ENCODE peak calls at places on chromosomes 6 and 20, in five cellular contexts. One of them, this sample, is unnamed.
A peak's percentile ranks its signal among the peaks of the same experiment; 100 is the strongest.

GRCh38 chr6:151254451-151255081 is 14.8 kb downstream of the AKAP12 start:
- DNase-seq in fibroblast of lung: peak; percentile 35
- DNase-seq in HCT116: no peak
- DNase-seq in Caco-2: peak; percentile 39
- DNase-seq in RWPE2: no peak
- DNase-seq in this sample: no peak

GRCh38 chr20:52889225-52889624 is 82.9 kb upstream of the TSHZ2 start:
- DNase-seq in fibroblast of lung: peak; percentile 57
- DNase-seq in HCT116: no peak
- DNase-seq in Caco-2: peak; percentile 41
- DNase-seq in RWPE2: no peak
- DNase-seq in this sample: no peak

GRCh38 chr20:12570371-12570770 is 438.4 kb upstream of the SPTLC3 start:
- DNase-seq in fibroblast of lung: no peak
- DNase-seq in HCT116: no peak
- DNase-seq in Caco-2: peak; percentile 55
- DNase-seq in RWPE2: no peak
- DNase-seq in this sample: peak; percentile 74

GRCh38 chr6:146770275-146770964 is 171.6 kb downstream of the ADGB start:
- DNase-seq in fibroblast of lung: no peak
- DNase-seq in HCT116: no peak
- DNase-seq in Caco-2: no peak
- DNase-seq in RWPE2: no peak
- DNase-seq in this sample: no peak

GRCh38 chr20:38218566-38218885 is 42.0 kb downstream of the KIAA1755 start:
- DNase-seq in fibroblast of lung: no peak
- DNase-seq in HCT116: no peak
- DNase-seq in Caco-2: no peak
- DNase-seq in RWPE2: no peak
- DNase-seq in this sample: no peak

GRCh38 chr6:106750146-106750900 is 120.9 kb downstream of the QRSL1 start:
- DNase-seq in fibroblast of lung: no peak
- DNase-seq in HCT116: no peak
- DNase-seq in Caco-2: no peak
- DNase-seq in RWPE2: no peak
- DNase-seq in this sample: no peak

GRCh38 chr20:31543966-31544598 is 29.8 kb downstream of the HM13 start:
- DNase-seq in fibroblast of lung: peak; percentile 95
- DNase-seq in HCT116: no peak
- DNase-seq in Caco-2: no peak
- DNase-seq in RWPE2: no peak
- DNase-seq in this sample: peak; percentile 29

GRCh38 chr6:165913676-165914570 is 250.9 kb upstream of the PDE10A start:
- DNase-seq in fibroblast of lung: peak; percentile 29
- DNase-seq in HCT116: no peak
- DNase-seq in Caco-2: no peak
- DNase-seq in RWPE2: no peak
- DNase-seq in this sample: no peak

GRCh38 chr6:151178373-151178772 is 61.4 kb upstream of the AKAP12 start:
- DNase-seq in fibroblast of lung: no peak
- DNase-seq in HCT116: no peak
- DNase-seq in Caco-2: no peak
- DNase-seq in RWPE2: no peak
- DNase-seq in this sample: no peak

GRCh38 chr6:37104935-37105781 is 64.8 kb upstream of the PIM1 start:
- DNase-seq in fibroblast of lung: no peak
- DNase-seq in HCT116: no peak
- DNase-seq in Caco-2: no peak
- DNase-seq in RWPE2: no peak
- DNase-seq in this sample: no peak

GRCh38 chr6:116371384-116372209 is 850 bp downstream of the DSE start:
- DNase-seq in fibroblast of lung: peak; percentile 90
- DNase-seq in HCT116: peak; percentile 42
- DNase-seq in Caco-2: peak; percentile 56
- DNase-seq in RWPE2: peak; percentile 93
- DNase-seq in this sample: peak; percentile 60

GRCh38 chr20:17960927-17961599 is 7.5 kb downstream of the SNX5 start:
- DNase-seq in fibroblast of lung: peak; percentile 89
- DNase-seq in HCT116: no peak
- DNase-seq in Caco-2: no peak
- DNase-seq in RWPE2: no peak
- DNase-seq in this sample: no peak

GRCh38 chr6:112979830-112980229 is 632.7 kb downstream of the RFPL4B start:
- DNase-seq in fibroblast of lung: no peak
- DNase-seq in HCT116: no peak
- DNase-seq in Caco-2: no peak
- DNase-seq in RWPE2: no peak
- DNase-seq in this sample: peak; percentile 61

GRCh38 chr20:36572701-36573102 is 695 bp upstream of the TGIF2 start:
- DNase-seq in fibroblast of lung: peak; percentile 22
- DNase-seq in HCT116: no peak
- DNase-seq in Caco-2: no peak
- DNase-seq in RWPE2: no peak
- DNase-seq in this sample: no peak

GRCh38 chr6:136076496-136076895 is 173.6 kb downstream of the MTFR2 start:
- DNase-seq in fibroblast of lung: no peak
- DNase-seq in HCT116: no peak
- DNase-seq in Caco-2: no peak
- DNase-seq in RWPE2: no peak
- DNase-seq in this sample: no peak

GRCh38 chr6:154719854-154720253 is 13.4 kb upstream of the SCAF8 start:
- DNase-seq in fibroblast of lung: no peak
- DNase-seq in HCT116: no peak
- DNase-seq in Caco-2: no peak
- DNase-seq in RWPE2: no peak
- DNase-seq in this sample: no peak

GRCh38 chr20:45097485-45098095 is 3.3 kb downstream of the KCNS1 start:
- DNase-seq in fibroblast of lung: peak; percentile 42
- DNase-seq in HCT116: no peak
- DNase-seq in Caco-2: no peak
- DNase-seq in RWPE2: no peak
- DNase-seq in this sample: no peak

GRCh38 chr6:150567823-150568383 is 31.8 kb upstream of the PLEKHG1 start:
- DNase-seq in fibroblast of lung: no peak
- DNase-seq in HCT116: no peak
- DNase-seq in Caco-2: no peak
- DNase-seq in RWPE2: no peak
- DNase-seq in this sample: no peak

GRCh38 chr20:5710551-5710950 is 39.6 kb upstream of the SHLD1 start:
- DNase-seq in fibroblast of lung: no peak
- DNase-seq in HCT116: no peak
- DNase-seq in Caco-2: no peak
- DNase-seq in RWPE2: no peak
- DNase-seq in this sample: no peak

GRCh38 chr6:112153926-112154621 is 66.7 kb downstream of the FAM229B start:
- DNase-seq in fibroblast of lung: peak; percentile 62
- DNase-seq in HCT116: no peak
- DNase-seq in Caco-2: no peak
- DNase-seq in RWPE2: no peak
- DNase-seq in this sample: no peak

GRCh38 chr6:107932580-107932979 is 25.4 kb downstream of the SEC63 start:
- DNase-seq in fibroblast of lung: no peak
- DNase-seq in HCT116: no peak
- DNase-seq in Caco-2: no peak
- DNase-seq in RWPE2: no peak
- DNase-seq in this sample: no peak

GRCh38 chr6:80991316-80991715 is 761.2 kb downstream of the TENT5A start:
- DNase-seq in fibroblast of lung: no peak
- DNase-seq in HCT116: no peak
- DNase-seq in Caco-2: no peak
- DNase-seq in RWPE2: no peak
- DNase-seq in this sample: no peak

GRCh38 chr20:62837790-62838458 is 21.1 kb downstream of the COL9A3 start:
- DNase-seq in fibroblast of lung: peak; percentile 74
- DNase-seq in HCT116: no peak
- DNase-seq in Caco-2: no peak
- DNase-seq in RWPE2: peak; percentile 88
- DNase-seq in this sample: peak; percentile 86

GRCh38 chr6:83417880-83418663 is 12.8 kb downstream of the ME1 start:
- DNase-seq in fibroblast of lung: peak; percentile 86
- DNase-seq in HCT116: peak; percentile 35
- DNase-seq in Caco-2: peak; percentile 63
- DNase-seq in RWPE2: no peak
- DNase-seq in this sample: no peak

GRCh38 chr20:7094438-7094997 is 327.0 kb downstream of the BMP2 start:
- DNase-seq in fibroblast of lung: peak; percentile 38
- DNase-seq in HCT116: peak; percentile 4
- DNase-seq in Caco-2: peak; percentile 75
- DNase-seq in RWPE2: no peak
- DNase-seq in this sample: peak; percentile 69

GRCh38 chr6:16901777-16902176 is 140.5 kb upstream of the ATXN1 start:
- DNase-seq in fibroblast of lung: peak; percentile 90
- DNase-seq in HCT116: no peak
- DNase-seq in Caco-2: no peak
- DNase-seq in RWPE2: no peak
- DNase-seq in this sample: peak; percentile 8

GRCh38 chr6:116530436-116530835 is 15.0 kb downstream of the TRAPPC3L start:
- DNase-seq in fibroblast of lung: peak; percentile 41
- DNase-seq in HCT116: no peak
- DNase-seq in Caco-2: no peak
- DNase-seq in RWPE2: no peak
- DNase-seq in this sample: no peak

GRCh38 chr20:33671573-33672288 is 2.5 kb downstream of the NECAB3 start:
- DNase-seq in fibroblast of lung: no peak
- DNase-seq in HCT116: no peak
- DNase-seq in Caco-2: no peak
- DNase-seq in RWPE2: peak; percentile 70
- DNase-seq in this sample: no peak
- H3K4me1 ChIP-seq in fibroblast of lung: peaks cover 25% of the 10 kb centered on the region
- H3K4me1 ChIP-seq in HCT116: peaks cover 24% of the 10 kb centered on the region
- H3K4me1 ChIP-seq in Caco-2: peaks cover 18% of the 10 kb centered on the region
- H3K4me1 ChIP-seq in RWPE2: peaks cover 3% of the 10 kb centered on the region
- H3K4me1 ChIP-seq in this sample: peaks cover 8% of the 10 kb centered on the region

DNA sequence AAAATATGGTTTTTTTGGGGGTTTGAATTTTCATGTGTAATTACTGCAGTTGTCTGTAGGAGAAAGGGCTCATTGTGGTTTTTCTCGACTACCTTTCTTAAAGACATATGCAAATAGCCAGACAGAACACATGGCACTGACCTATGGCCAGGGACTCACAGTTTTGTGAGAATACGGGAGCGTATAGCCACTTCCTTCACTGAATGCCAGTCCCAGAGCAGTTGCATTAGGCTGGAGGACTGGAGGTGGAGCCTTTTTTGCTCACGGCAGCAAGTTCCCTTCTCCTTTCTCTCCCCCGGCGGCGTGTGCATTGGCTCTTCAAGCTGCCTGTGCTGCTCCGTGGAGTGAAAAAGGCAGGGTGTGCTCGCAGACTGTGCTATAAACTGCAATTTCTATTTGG is 114.9 kb downstream of the AKAP7 start:
- DNase-seq in fibroblast of lung: peak; percentile 62
- DNase-seq in HCT116: no peak
- DNase-seq in Caco-2: peak; percentile 19
- DNase-seq in RWPE2: no peak
- DNase-seq in this sample: no peak
- TF ChIP-seq CTCF in fibroblast of lung: peak; percentile 7
- TF ChIP-seq CTCF in HCT116: no peak
- TF ChIP-seq CTCF in Caco-2: no peak
- TF ChIP-seq CTCF in RWPE2: no peak
- TF ChIP-seq CTCF in this sample: no peak

DNA sequence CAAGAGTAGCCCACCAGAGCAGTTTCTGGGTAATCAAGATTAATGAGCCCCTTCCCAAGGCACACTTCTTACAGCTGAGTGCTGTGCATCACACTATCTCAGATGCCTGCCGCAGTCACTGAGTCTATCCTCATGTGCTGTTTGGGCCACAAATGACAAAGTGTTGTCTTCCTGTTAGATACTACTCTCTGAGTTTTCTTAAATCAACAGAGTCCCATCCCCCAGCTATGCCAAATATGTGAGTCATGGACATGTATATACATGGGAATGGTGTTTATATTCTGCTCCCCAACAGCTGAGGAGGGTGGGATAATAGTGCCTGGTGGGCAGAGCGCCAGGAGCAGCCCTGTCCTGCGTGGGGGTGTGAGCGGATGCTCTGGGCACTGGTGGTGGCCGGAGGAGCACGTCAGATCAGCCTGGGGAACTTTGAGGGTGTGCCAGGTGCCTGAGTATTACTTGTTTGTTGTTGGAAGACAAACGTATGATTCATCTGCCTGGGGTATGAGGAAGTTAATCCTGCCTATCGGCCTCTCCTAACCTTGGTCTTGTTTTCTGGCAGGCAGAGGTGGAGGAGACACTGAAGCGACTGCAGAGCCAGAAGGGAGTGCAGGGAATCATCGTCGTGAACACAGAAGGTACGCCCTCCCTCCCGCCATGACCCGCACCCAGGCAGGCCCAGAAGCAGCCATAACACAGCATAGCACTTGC is 9.6 kb downstream of the DYNLRB1 start:
- DNase-seq in fibroblast of lung: peak; percentile 98
- DNase-seq in HCT116: peak; percentile 93
- DNase-seq in Caco-2: peak; percentile 90
- DNase-seq in RWPE2: peak; percentile 100
- DNase-seq in this sample: peak; percentile 38
- H3K4me3 ChIP-seq in fibroblast of lung: no peak overlapping the region
- H3K4me3 ChIP-seq in HCT116: peak overlapping the region; percentile 21
- H3K4me3 ChIP-seq in Caco-2: no peak overlapping the region
- H3K4me3 ChIP-seq in RWPE2: no peak overlapping the region
- H3K4me3 ChIP-seq in this sample: no peak overlapping the region

DNA sequence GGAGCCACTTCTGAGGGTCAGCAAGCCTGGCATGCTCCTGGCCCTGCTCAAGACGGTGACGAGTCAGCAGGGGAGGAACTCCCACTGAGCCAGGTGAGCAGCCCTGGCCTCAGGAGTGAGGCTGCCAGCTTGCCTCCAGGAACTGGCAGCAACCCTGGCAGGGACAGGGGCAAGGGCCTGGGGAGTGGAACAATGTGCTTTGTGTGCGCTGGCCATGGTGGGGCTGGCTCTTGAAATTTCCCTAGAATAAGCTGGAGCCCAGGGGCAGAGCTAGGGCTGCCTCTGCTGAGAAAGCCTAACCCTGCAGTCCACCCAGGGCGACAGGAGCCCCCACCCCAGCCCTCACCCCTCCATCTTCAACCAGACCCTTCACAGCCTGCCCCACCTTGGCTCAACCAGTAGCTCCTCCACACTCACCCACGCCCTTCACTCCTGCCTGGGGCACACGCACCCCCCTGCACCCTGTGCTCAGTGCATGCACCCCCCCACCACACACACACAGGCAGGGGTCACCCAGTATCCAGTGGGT is 88.0 kb downstream of the MRPL14 start:
- DNase-seq in fibroblast of lung: no peak
- DNase-seq in HCT116: no peak
- DNase-seq in Caco-2: no peak
- DNase-seq in RWPE2: no peak
- DNase-seq in this sample: no peak
- H3K4me1 ChIP-seq in fibroblast of lung: peaks cover 46% of the 10 kb centered on the region
- H3K4me1 ChIP-seq in HCT116: peaks cover 86% of the 10 kb centered on the region
- H3K4me1 ChIP-seq in Caco-2: peaks cover 28% of the 10 kb centered on the region
- H3K4me1 ChIP-seq in RWPE2: peaks cover 65% of the 10 kb centered on the region
- H3K4me1 ChIP-seq in this sample: peaks cover 18% of the 10 kb centered on the region

This sample was measured in BE2C.